ENCODE peak calls at places on chromosomes 3 and 15, in five cellular contexts. One of them, this sample, is unnamed.
A peak's percentile ranks its signal among the peaks of the same experiment; 100 is the strongest.

GRCh38 chr3:84601303-84601702 is 357.5 kb upstream of the CADM2 start:
- DNase-seq in foreskin fibroblast: no peak
- DNase-seq in spleen: no peak
- DNase-seq in OCI-LY7: peak; percentile 8
- DNase-seq in BE2C: no peak
- DNase-seq in this sample: no peak

GRCh38 chr3:177995006-177995732 is 541.1 kb upstream of the KCNMB2 start:
- DNase-seq in OCI-LY7: no peak
- DNase-seq in foreskin fibroblast: no peak
- DNase-seq in BE2C: no peak
- DNase-seq in spleen: no peak
- DNase-seq in this sample: no peak

GRCh38 chr3:194488007-194488742 is 1.4 kb upstream of the ATP13A3 start:
- DNase-seq in OCI-LY7: no peak
- DNase-seq in foreskin fibroblast: no peak
- DNase-seq in spleen: no peak
- DNase-seq in BE2C: no peak
- DNase-seq in this sample: no peak

GRCh38 chr3:127911421-127911931 is 3.6 kb upstream of the KBTBD12 start:
- DNase-seq in foreskin fibroblast: no peak
- DNase-seq in OCI-LY7: no peak
- DNase-seq in BE2C: no peak
- DNase-seq in spleen: no peak
- DNase-seq in this sample: no peak

GRCh38 chr3:129013491-129013891 is 12.4 kb downstream of the EFCC1 start:
- DNase-seq in spleen: no peak
- DNase-seq in OCI-LY7: no peak
- DNase-seq in foreskin fibroblast: no peak
- DNase-seq in BE2C: no peak
- DNase-seq in this sample: no peak

GRCh38 chr3:3053974-3054373 is 56.2 kb downstream of the IL5RA start:
- DNase-seq in spleen: no peak
- DNase-seq in OCI-LY7: no peak
- DNase-seq in BE2C: no peak
- DNase-seq in foreskin fibroblast: no peak
- DNase-seq in this sample: no peak

GRCh38 chr3:73601031-73601430 is 23.7 kb downstream of the PDZRN3 start:
- DNase-seq in foreskin fibroblast: no peak
- DNase-seq in OCI-LY7: no peak
- DNase-seq in spleen: no peak
- DNase-seq in BE2C: no peak
- DNase-seq in this sample: no peak

GRCh38 chr3:65706786-65707568 is 331.7 kb downstream of the MAGI1 start:
- DNase-seq in spleen: no peak
- DNase-seq in BE2C: no peak
- DNase-seq in foreskin fibroblast: no peak
- DNase-seq in OCI-LY7: no peak
- DNase-seq in this sample: no peak

GRCh38 chr3:184609861-184610365 is 48.3 kb downstream of the EPHB3 start:
- DNase-seq in BE2C: no peak
- DNase-seq in OCI-LY7: no peak
- DNase-seq in spleen: no peak
- DNase-seq in foreskin fibroblast: no peak
- DNase-seq in this sample: no peak

GRCh38 chr3:133124511-133124910 is 86.3 kb downstream of the TMEM108 start:
- DNase-seq in spleen: no peak
- DNase-seq in foreskin fibroblast: no peak
- DNase-seq in BE2C: peak; percentile 79
- DNase-seq in OCI-LY7: no peak
- DNase-seq in this sample: no peak

GRCh38 chr3:86942191-86942590 is 48.8 kb downstream of the VGLL3 start:
- DNase-seq in BE2C: no peak
- DNase-seq in spleen: no peak
- DNase-seq in foreskin fibroblast: no peak
- DNase-seq in OCI-LY7: no peak
- DNase-seq in this sample: no peak

GRCh38 chr3:147191795-147192385 is 214.5 kb downstream of the ZIC4 start:
- DNase-seq in OCI-LY7: peak; percentile 36
- DNase-seq in spleen: no peak
- DNase-seq in BE2C: peak; percentile 39
- DNase-seq in foreskin fibroblast: peak; percentile 48
- DNase-seq in this sample: peak; percentile 24

GRCh38 chr3:109224333-109224732 is 87.8 kb downstream of the C3orf85 start:
- DNase-seq in foreskin fibroblast: no peak
- DNase-seq in spleen: no peak
- DNase-seq in OCI-LY7: no peak
- DNase-seq in BE2C: no peak
- DNase-seq in this sample: no peak

GRCh38 chr3:34419801-34420200 is 621.4 kb downstream of the PDCD6IP start:
- DNase-seq in BE2C: no peak
- DNase-seq in foreskin fibroblast: no peak
- DNase-seq in OCI-LY7: peak; percentile 1
- DNase-seq in spleen: no peak
- DNase-seq in this sample: no peak

GRCh38 chr3:51894939-51895338 is 8.2 kb downstream of the IQCF1 start:
- DNase-seq in foreskin fibroblast: no peak
- DNase-seq in BE2C: no peak
- DNase-seq in spleen: no peak
- DNase-seq in OCI-LY7: no peak
- DNase-seq in this sample: no peak

GRCh38 chr3:132659370-132660055 is at the start of gene ACAD11:
- DNase-seq in OCI-LY7: peak; percentile 67
- DNase-seq in BE2C: peak; percentile 78
- DNase-seq in foreskin fibroblast: peak; percentile 61
- DNase-seq in spleen: peak; percentile 89
- DNase-seq in this sample: no peak

GRCh38 chr3:125149462-125149861 is 63.1 kb downstream of the SLC12A8 start:
- DNase-seq in BE2C: no peak
- DNase-seq in foreskin fibroblast: no peak
- DNase-seq in OCI-LY7: no peak
- DNase-seq in spleen: no peak
- DNase-seq in this sample: no peak

DNA sequence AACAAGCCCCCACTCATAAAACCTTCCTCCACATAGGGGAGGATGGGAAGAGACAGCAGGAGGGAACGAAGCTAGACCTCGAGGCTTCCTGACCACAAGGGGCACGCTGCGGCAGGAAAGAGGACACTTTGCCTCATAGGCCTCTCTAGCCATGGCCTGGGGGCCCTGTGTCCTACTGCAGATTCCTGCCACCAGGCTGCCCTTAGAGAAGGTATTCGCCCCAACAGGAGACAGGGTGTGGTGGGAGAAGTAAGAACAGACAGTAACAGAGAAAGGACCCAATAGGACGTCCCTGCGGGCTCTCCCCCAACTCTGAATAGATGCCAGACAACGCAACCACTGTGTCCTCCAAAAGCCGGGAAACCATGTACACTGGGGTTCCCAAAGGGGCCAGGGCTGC is 36.8 kb downstream of the ADCY5 start:
- DNase-seq in foreskin fibroblast: no peak
- DNase-seq in BE2C: no peak
- DNase-seq in spleen: peak; percentile 59
- DNase-seq in OCI-LY7: no peak
- DNase-seq in this sample: no peak
- TF ChIP-seq CTCF in foreskin fibroblast: no peak
- TF ChIP-seq CTCF in BE2C: no peak
- TF ChIP-seq CTCF in spleen: no peak
- TF ChIP-seq CTCF in OCI-LY7: no peak
- TF ChIP-seq CTCF in this sample: no peak

GRCh38 chr3:196634224-196634623 is 5.3 kb upstream of the NRROS start:
- DNase-seq in spleen: no peak
- DNase-seq in OCI-LY7: peak; percentile 31
- DNase-seq in foreskin fibroblast: no peak
- DNase-seq in BE2C: no peak
- DNase-seq in this sample: no peak
- H3K4me3 ChIP-seq in spleen: no peak overlapping the region
- H3K4me3 ChIP-seq in OCI-LY7: no peak overlapping the region
- H3K4me3 ChIP-seq in foreskin fibroblast: no peak overlapping the region
- H3K4me3 ChIP-seq in BE2C: no peak overlapping the region
- H3K4me3 ChIP-seq in this sample: peak overlapping the region; percentile 58

GRCh38 chr3:195522254-195523023 is 20.7 kb downstream of the PPP1R2 start:
- DNase-seq in BE2C: no peak
- DNase-seq in OCI-LY7: peak; percentile 60
- DNase-seq in spleen: no peak
- DNase-seq in foreskin fibroblast: no peak
- DNase-seq in this sample: no peak
- TF ChIP-seq CTCF in BE2C: peak; percentile 60
- TF ChIP-seq CTCF in OCI-LY7: peak; percentile 99
- TF ChIP-seq CTCF in spleen: peak; percentile 81
- TF ChIP-seq CTCF in foreskin fibroblast: peak; percentile 37
- TF ChIP-seq CTCF in this sample: peak; percentile 31

GRCh38 chr15:68820205-68820588 is 498 bp downstream of the ANP32A start:
- DNase-seq in OCI-LY7: peak; percentile 67
- DNase-seq in BE2C: peak; percentile 55
- DNase-seq in foreskin fibroblast: no peak
- DNase-seq in spleen: peak; percentile 92
- DNase-seq in this sample: no peak

GRCh38 chr15:68818088-68818670 is 2.5 kb downstream of the ANP32A start:
- DNase-seq in spleen: peak; percentile 92
- DNase-seq in foreskin fibroblast: peak; percentile 66
- DNase-seq in BE2C: peak; percentile 80
- DNase-seq in OCI-LY7: peak; percentile 79
- DNase-seq in this sample: no peak

GRCh38 chr15:68820589-68821189 is at the start of gene ANP32A:
- DNase-seq in BE2C: peak; percentile 99
- DNase-seq in foreskin fibroblast: peak; percentile 96
- DNase-seq in spleen: peak; percentile 96
- DNase-seq in OCI-LY7: peak; percentile 98
- DNase-seq in this sample: peak; percentile 84

GRCh38 chr15:68818671-68819450 is 1.8 kb downstream of the ANP32A start:
- DNase-seq in BE2C: peak; percentile 73
- DNase-seq in foreskin fibroblast: peak; percentile 33
- DNase-seq in OCI-LY7: peak; percentile 81
- DNase-seq in spleen: peak; percentile 93
- DNase-seq in this sample: no peak

DNA sequence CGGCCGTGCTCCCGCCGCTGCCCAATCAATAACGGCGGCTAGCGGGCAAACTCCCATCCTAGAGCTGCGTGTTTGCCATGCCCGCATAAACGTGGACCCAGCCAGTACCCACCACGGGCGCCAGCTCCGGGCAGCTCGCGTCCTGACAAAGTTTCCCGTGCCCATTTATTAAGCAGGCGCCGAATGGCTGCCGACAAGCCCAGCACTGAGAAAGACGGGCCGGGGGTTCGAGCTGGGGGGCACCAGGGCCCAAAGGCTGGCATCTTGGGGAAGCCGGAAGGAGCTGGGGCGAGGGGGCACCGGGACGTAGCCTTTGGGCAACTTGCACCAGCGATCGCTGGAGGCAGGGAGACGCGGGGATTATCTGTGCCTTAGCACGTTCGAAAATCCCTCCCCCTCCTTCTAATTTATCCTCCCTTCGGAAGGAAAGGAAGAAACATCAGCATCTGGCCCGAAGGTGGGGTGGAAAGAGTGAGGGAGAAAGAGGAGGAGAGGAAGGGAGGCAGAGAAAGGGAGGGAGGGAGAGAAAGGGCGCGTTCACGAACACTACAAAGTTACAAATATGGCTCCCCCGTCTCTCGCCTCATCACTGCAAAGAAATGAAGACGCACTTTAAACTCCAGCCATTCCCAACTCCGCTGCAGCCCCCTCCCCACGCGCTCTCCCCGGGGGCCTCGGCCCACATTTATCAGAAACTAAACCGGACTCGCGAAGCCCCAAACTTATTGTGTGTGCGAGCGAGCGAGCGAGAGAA is 1.1 kb downstream of the ANP32A start:
- DNase-seq in OCI-LY7: peak; percentile 58
- DNase-seq in foreskin fibroblast: peak; percentile 37
- DNase-seq in spleen: peak; percentile 88
- DNase-seq in BE2C: peak; percentile 44
- DNase-seq in this sample: no peak
- H3K4me3 ChIP-seq in OCI-LY7: peak overlapping the region; percentile 95
- H3K4me3 ChIP-seq in foreskin fibroblast: peak overlapping the region; percentile 62
- H3K4me3 ChIP-seq in spleen: peak overlapping the region; percentile 97
- H3K4me3 ChIP-seq in BE2C: peak overlapping the region; percentile 97
- H3K4me3 ChIP-seq in this sample: peak overlapping the region; percentile 95

GRCh38 chr3:61560452-61561373 is 658 bp upstream of the PTPRG start:
- DNase-seq in BE2C: peak; percentile 49
- DNase-seq in foreskin fibroblast: peak; percentile 78
- DNase-seq in spleen: peak; percentile 83
- DNase-seq in OCI-LY7: peak; percentile 70
- DNase-seq in this sample: no peak
- TF ChIP-seq CTCF in BE2C: no peak
- TF ChIP-seq CTCF in foreskin fibroblast: peak; percentile 4
- TF ChIP-seq CTCF in spleen: no peak
- TF ChIP-seq CTCF in OCI-LY7: peak; percentile 6
- TF ChIP-seq CTCF in this sample: peak; percentile 5

GRCh38 chr3:112092439-112093179 is 6.4 kb downstream of the C3orf52 start:
- DNase-seq in OCI-LY7: peak; percentile 64
- DNase-seq in BE2C: no peak
- DNase-seq in foreskin fibroblast: no peak
- DNase-seq in spleen: no peak
- DNase-seq in this sample: no peak

GRCh38 chr3:112089956-112090898 is 4.0 kb downstream of the C3orf52 start:
- DNase-seq in OCI-LY7: peak; percentile 55
- DNase-seq in spleen: no peak
- DNase-seq in BE2C: no peak
- DNase-seq in foreskin fibroblast: no peak
- DNase-seq in this sample: no peak

GRCh38 chr3:112096176-112096575 is 10.0 kb downstream of the C3orf52 start:
- DNase-seq in OCI-LY7: no peak
- DNase-seq in BE2C: no peak
- DNase-seq in foreskin fibroblast: no peak
- DNase-seq in spleen: no peak
- DNase-seq in this sample: no peak

GRCh38 chr3:112090899-112091586 is 4.9 kb downstream of the C3orf52 start:
- DNase-seq in OCI-LY7: peak; percentile 19
- DNase-seq in spleen: no peak
- DNase-seq in BE2C: no peak
- DNase-seq in foreskin fibroblast: no peak
- DNase-seq in this sample: no peak

GRCh38 chr3:112093180-112093522 is 7.0 kb downstream of the C3orf52 start:
- DNase-seq in spleen: no peak
- DNase-seq in OCI-LY7: no peak
- DNase-seq in foreskin fibroblast: no peak
- DNase-seq in BE2C: no peak
- DNase-seq in this sample: no peak
- H3K4me3 ChIP-seq in spleen: no peak overlapping the region
- H3K4me3 ChIP-seq in OCI-LY7: peak overlapping the region; percentile 49
- H3K4me3 ChIP-seq in foreskin fibroblast: no peak overlapping the region
- H3K4me3 ChIP-seq in BE2C: no peak overlapping the region
- H3K4me3 ChIP-seq in this sample: no peak overlapping the region

GRCh38 chr3:7632305-7632704 is 771.4 kb downstream of the GRM7 start:
- DNase-seq in foreskin fibroblast: no peak
- DNase-seq in BE2C: no peak
- DNase-seq in OCI-LY7: no peak
- DNase-seq in spleen: no peak
- DNase-seq in this sample: no peak

GRCh38 chr3:7630351-7630911 is 769.5 kb downstream of the GRM7 start:
- DNase-seq in foreskin fibroblast: no peak
- DNase-seq in OCI-LY7: no peak
- DNase-seq in BE2C: peak; percentile 2
- DNase-seq in spleen: no peak
- DNase-seq in this sample: no peak

GRCh38 chr3:7630925-7631324 is 770.0 kb downstream of the GRM7 start:
- DNase-seq in spleen: no peak
- DNase-seq in OCI-LY7: no peak
- DNase-seq in foreskin fibroblast: no peak
- DNase-seq in BE2C: peak; percentile 81
- DNase-seq in this sample: no peak
- TF ChIP-seq CTCF in spleen: no peak
- TF ChIP-seq CTCF in OCI-LY7: no peak
- TF ChIP-seq CTCF in foreskin fibroblast: no peak
- TF ChIP-seq CTCF in BE2C: peak; percentile 40
- TF ChIP-seq CTCF in this sample: no peak